ENCODE peak calls at places on chromosomes 4 and X, in four cellular contexts. One of them, this sample, is unnamed.
A peak's percentile ranks its signal among the peaks of the same experiment; 100 is the strongest.

GRCh38 chrX:39049975-39050374 is 248.7 kb downstream of the MID1IP1 start:
- DNase-seq in SK-N-SH: no peak
- DNase-seq in HepG2: no peak
- DNase-seq in K562: no peak
- DNase-seq in this sample: no peak

GRCh38 chrX:123088331-123088730 is 95.7 kb upstream of the GRIA3 start:
- DNase-seq in HepG2: no peak
- DNase-seq in SK-N-SH: no peak
- DNase-seq in K562: no peak
- DNase-seq in this sample: no peak

GRCh38 chrX:153673398-153674218 is at the start of gene PNCK:
- DNase-seq in K562: no peak
- DNase-seq in SK-N-SH: peak; percentile 71
- DNase-seq in HepG2: no peak
- DNase-seq in this sample: no peak

GRCh38 chrX:773292-774025 is 142.9 kb downstream of the SHOX start:
- DNase-seq in K562: no peak
- DNase-seq in SK-N-SH: no peak
- DNase-seq in HepG2: no peak
- DNase-seq in this sample: no peak

GRCh38 chrX:87110142-87110541 is 407.5 kb upstream of the KLHL4 start:
- DNase-seq in HepG2: no peak
- DNase-seq in K562: no peak
- DNase-seq in SK-N-SH: no peak
- DNase-seq in this sample: no peak

GRCh38 chr4:185587444-185588161 is 52.3 kb upstream of the PDLIM3 start:
- DNase-seq in K562: no peak
- DNase-seq in SK-N-SH: no peak
- DNase-seq in HepG2: no peak
- DNase-seq in this sample: peak; percentile 80

GRCh38 chr4:159764343-159764952 is 661.6 kb downstream of the RAPGEF2 start:
- DNase-seq in HepG2: peak; percentile 31
- DNase-seq in SK-N-SH: peak; percentile 59
- DNase-seq in K562: peak; percentile 2
- DNase-seq in this sample: no peak

GRCh38 chr4:77538144-77538543 is 67.5 kb upstream of the CXCL13 start:
- DNase-seq in SK-N-SH: no peak
- DNase-seq in HepG2: no peak
- DNase-seq in K562: no peak
- DNase-seq in this sample: no peak

GRCh38 chr4:7434766-7435150 is at the start of gene PSAPL1:
- DNase-seq in SK-N-SH: peak; percentile 52
- DNase-seq in HepG2: peak; percentile 44
- DNase-seq in K562: peak; percentile 51
- DNase-seq in this sample: peak; percentile 43

GRCh38 chr4:75990129-75990528 is 616 bp downstream of the SDAD1 start:
- DNase-seq in K562: peak; percentile 27
- DNase-seq in HepG2: peak; percentile 3
- DNase-seq in SK-N-SH: peak; percentile 22
- DNase-seq in this sample: no peak

GRCh38 chr4:107578321-107578720 is 141.7 kb downstream of the PAPSS1 start:
- DNase-seq in SK-N-SH: no peak
- DNase-seq in K562: no peak
- DNase-seq in HepG2: no peak
- DNase-seq in this sample: no peak

GRCh38 chrX:118679290-118679689 is 48.1 kb upstream of the IL13RA1 start:
- DNase-seq in HepG2: no peak
- DNase-seq in K562: no peak
- DNase-seq in SK-N-SH: no peak
- DNase-seq in this sample: no peak

GRCh38 chr4:168794092-168794707 is 215.9 kb downstream of the CBR4 start:
- DNase-seq in K562: no peak
- DNase-seq in SK-N-SH: no peak
- DNase-seq in HepG2: no peak
- DNase-seq in this sample: no peak

GRCh38 chr4:40820101-40820500 is 70.3 kb downstream of the NSUN7 start:
- DNase-seq in SK-N-SH: no peak
- DNase-seq in HepG2: no peak
- DNase-seq in K562: no peak
- DNase-seq in this sample: no peak

GRCh38 chrX:64885850-64886249 is 90.4 kb downstream of the ZC4H2 start:
- DNase-seq in HepG2: no peak
- DNase-seq in K562: peak; percentile 31
- DNase-seq in SK-N-SH: peak; percentile 21
- DNase-seq in this sample: peak; percentile 34

GRCh38 chr4:86894465-86894864 is 2.2 kb upstream of the C4orf36 start:
- DNase-seq in K562: no peak
- DNase-seq in HepG2: no peak
- DNase-seq in SK-N-SH: no peak
- DNase-seq in this sample: no peak

GRCh38 chr4:126697748-126698147 is 935.0 kb upstream of the INTU start:
- DNase-seq in SK-N-SH: no peak
- DNase-seq in K562: no peak
- DNase-seq in HepG2: no peak
- DNase-seq in this sample: no peak

GRCh38 chr4:73189274-73189810 is 69.3 kb downstream of the ANKRD17 start:
- DNase-seq in HepG2: no peak
- DNase-seq in SK-N-SH: no peak
- DNase-seq in K562: no peak
- DNase-seq in this sample: no peak

GRCh38 chr4:183272384-183272783 is 47.7 kb downstream of the CLDN22 start:
- DNase-seq in HepG2: no peak
- DNase-seq in K562: no peak
- DNase-seq in SK-N-SH: no peak
- DNase-seq in this sample: no peak

GRCh38 chr4:165325732-165326512 is 1.5 kb upstream of the MSMO1 start:
- DNase-seq in SK-N-SH: no peak
- DNase-seq in HepG2: peak; percentile 49
- DNase-seq in K562: peak; percentile 16
- DNase-seq in this sample: no peak

GRCh38 chrX:124300412-124300811 is 32.0 kb upstream of the TEX13D start:
- DNase-seq in SK-N-SH: no peak
- DNase-seq in K562: no peak
- DNase-seq in HepG2: no peak
- DNase-seq in this sample: no peak

GRCh38 chr4:10808591-10808990 is 124.0 kb upstream of the CLNK start:
- DNase-seq in HepG2: no peak
- DNase-seq in K562: no peak
- DNase-seq in SK-N-SH: no peak
- DNase-seq in this sample: no peak

GRCh38 chrX:152641996-152642395 is 4.3 kb downstream of the GABRQ start:
- DNase-seq in SK-N-SH: peak; percentile 46
- DNase-seq in K562: peak; percentile 38
- DNase-seq in HepG2: no peak
- DNase-seq in this sample: peak; percentile 21

GRCh38 chrX:100449696-100450606 is 39.9 kb upstream of the PCDH19 start:
- DNase-seq in SK-N-SH: no peak
- DNase-seq in HepG2: no peak
- DNase-seq in K562: no peak
- DNase-seq in this sample: no peak

GRCh38 chrX:120761810-120762209 is 113.9 kb downstream of the CT47B1 start:
- DNase-seq in HepG2: peak; percentile 7
- DNase-seq in K562: no peak
- DNase-seq in SK-N-SH: no peak
- DNase-seq in this sample: no peak

GRCh38 chr4:69524708-69525107 is 29.0 kb upstream of the UGT2B4 start:
- DNase-seq in SK-N-SH: no peak
- DNase-seq in K562: no peak
- DNase-seq in HepG2: no peak
- DNase-seq in this sample: no peak

GRCh38 chrX:28498658-28499057 is 88.6 kb upstream of the IL1RAPL1 start:
- DNase-seq in K562: no peak
- DNase-seq in HepG2: no peak
- DNase-seq in SK-N-SH: no peak
- DNase-seq in this sample: no peak

GRCh38 chr4:81215219-81215892 is at the start of gene PRKG2:
- DNase-seq in K562: no peak
- DNase-seq in SK-N-SH: no peak
- DNase-seq in HepG2: no peak
- DNase-seq in this sample: peak; percentile 27

GRCh38 chr4:83431200-83431599 is 24.4 kb downstream of the HELQ start:
- DNase-seq in SK-N-SH: no peak
- DNase-seq in HepG2: no peak
- DNase-seq in K562: no peak
- DNase-seq in this sample: no peak

GRCh38 chrX:103513476-103514108 is 5.7 kb downstream of the RAB40A start:
- DNase-seq in K562: no peak
- DNase-seq in SK-N-SH: no peak
- DNase-seq in HepG2: no peak
- DNase-seq in this sample: no peak

GRCh38 chr4:39576268-39576667 is 49.0 kb upstream of the UGDH start:
- DNase-seq in HepG2: no peak
- DNase-seq in SK-N-SH: no peak
- DNase-seq in K562: no peak
- DNase-seq in this sample: no peak

GRCh38 chr4:48596336-48596735 is 106.3 kb downstream of the ZAR1 start:
- DNase-seq in HepG2: no peak
- DNase-seq in K562: no peak
- DNase-seq in SK-N-SH: no peak
- DNase-seq in this sample: no peak

GRCh38 chr4:113845138-113845537 is 83.6 kb upstream of the CAMK2D start:
- DNase-seq in SK-N-SH: no peak
- DNase-seq in HepG2: no peak
- DNase-seq in K562: no peak
- DNase-seq in this sample: no peak

GRCh38 chr4:40325406-40326019 is 9.6 kb upstream of the CHRNA9 start:
- DNase-seq in HepG2: peak; percentile 54
- DNase-seq in SK-N-SH: peak; percentile 67
- DNase-seq in K562: peak; percentile 76
- DNase-seq in this sample: peak; percentile 41

GRCh38 chr4:2942532-2943363 is 20.5 kb downstream of the NOP14 start:
- DNase-seq in SK-N-SH: no peak
- DNase-seq in HepG2: no peak
- DNase-seq in K562: no peak
- DNase-seq in this sample: no peak

GRCh38 chrX:143873343-143873742 is 10.5 kb upstream of the UBE2NL start:
- DNase-seq in HepG2: no peak
- DNase-seq in SK-N-SH: peak; percentile 0
- DNase-seq in K562: no peak
- DNase-seq in this sample: no peak

DNA sequence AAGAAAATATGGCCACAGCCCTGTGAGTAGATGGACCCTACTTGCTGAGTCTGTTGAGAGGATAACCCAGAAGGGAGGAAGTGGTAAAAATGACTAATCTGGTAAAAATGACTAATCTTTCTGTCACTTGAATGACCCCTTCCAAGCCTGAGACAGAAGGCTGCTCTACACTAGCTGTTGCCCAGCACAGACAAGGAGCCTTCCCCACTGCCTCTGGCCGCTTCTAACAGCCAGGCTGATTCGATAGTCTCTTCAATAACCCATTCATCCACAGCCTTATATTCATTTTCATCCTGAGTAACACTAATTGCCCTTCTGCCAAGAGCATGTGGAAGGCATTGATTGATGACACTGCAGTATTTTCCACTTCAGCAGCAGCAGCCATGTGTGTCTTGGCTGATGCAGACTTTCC is 18.4 kb downstream of the MAGEB17 start:
- DNase-seq in SK-N-SH: no peak
- DNase-seq in K562: peak; percentile 11
- DNase-seq in HepG2: no peak
- DNase-seq in this sample: no peak
- TF ChIP-seq FOXJ3 in SK-N-SH: no peak
- TF ChIP-seq FOXJ3 in K562: no peak
- TF ChIP-seq FOXJ3 in HepG2: no peak
- TF ChIP-seq FOXJ3 in this sample: no peak

GRCh38 chrX:73266766-73267165 is 52.1 kb upstream of the NAP1L2 start:
- DNase-seq in HepG2: no peak
- DNase-seq in SK-N-SH: no peak
- DNase-seq in K562: no peak
- DNase-seq in this sample: no peak

GRCh38 chrX:73267206-73267605 is 52.6 kb upstream of the NAP1L2 start:
- DNase-seq in HepG2: no peak
- DNase-seq in K562: no peak
- DNase-seq in SK-N-SH: no peak
- DNase-seq in this sample: no peak

GRCh38 chrX:73268463-73268862 is 53.8 kb upstream of the NAP1L2 start:
- DNase-seq in SK-N-SH: no peak
- DNase-seq in HepG2: no peak
- DNase-seq in K562: no peak
- DNase-seq in this sample: no peak

GRCh38 chrX:73267979-73268378 is 53.3 kb upstream of the NAP1L2 start:
- DNase-seq in K562: no peak
- DNase-seq in SK-N-SH: no peak
- DNase-seq in HepG2: no peak
- DNase-seq in this sample: no peak

GRCh38 chrX:73262991-73263390 is 48.3 kb upstream of the NAP1L2 start:
- DNase-seq in HepG2: peak; percentile 7
- DNase-seq in SK-N-SH: peak; percentile 2
- DNase-seq in K562: no peak
- DNase-seq in this sample: no peak
- TF ChIP-seq FOXJ3 in HepG2: no peak
- TF ChIP-seq FOXJ3 in SK-N-SH: no peak
- TF ChIP-seq FOXJ3 in K562: no peak
- TF ChIP-seq FOXJ3 in this sample: no peak

DNA sequence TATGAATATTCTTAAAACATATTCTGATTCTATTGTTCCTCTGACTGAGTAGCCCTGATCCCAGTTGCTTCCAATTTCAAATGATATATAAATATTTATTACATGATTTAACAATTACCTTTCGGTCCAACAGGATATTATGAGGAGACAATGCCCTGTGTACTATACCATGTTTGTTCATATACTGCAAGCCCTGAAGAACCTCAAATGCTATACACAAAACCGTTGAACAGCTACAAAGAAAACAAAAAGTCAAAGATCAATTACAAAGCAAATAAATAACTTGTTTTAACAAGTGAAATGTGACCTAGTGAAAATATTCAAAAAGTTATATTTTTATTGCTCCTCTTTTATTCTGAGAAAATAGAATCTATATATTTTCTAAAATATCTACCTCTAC is 54.0 kb downstream of the TBCK start:
- DNase-seq in SK-N-SH: no peak
- DNase-seq in HepG2: no peak
- DNase-seq in K562: no peak
- DNase-seq in this sample: no peak
- TF ChIP-seq FOXJ3 in SK-N-SH: no peak
- TF ChIP-seq FOXJ3 in HepG2: no peak
- TF ChIP-seq FOXJ3 in K562: no peak
- TF ChIP-seq FOXJ3 in this sample: no peak

DNA sequence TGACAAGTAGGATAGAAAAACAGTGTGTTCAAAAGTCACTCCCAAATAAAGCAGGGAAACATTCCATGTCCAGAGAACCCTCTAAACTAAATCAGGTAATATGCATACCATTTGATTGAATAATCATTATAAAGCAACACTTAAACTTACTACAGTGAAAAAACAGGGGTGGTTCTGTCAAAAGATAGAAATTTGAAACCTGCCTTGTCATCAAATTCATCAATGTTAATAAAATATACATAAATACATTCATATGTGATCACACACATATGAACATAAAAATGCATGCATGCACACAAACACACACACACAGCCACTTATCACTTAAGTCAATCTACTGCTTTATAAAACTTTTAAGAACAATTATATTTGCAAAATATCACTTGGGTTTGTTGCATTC is 485.8 kb upstream of the TECRL start:
- DNase-seq in SK-N-SH: no peak
- DNase-seq in HepG2: no peak
- DNase-seq in K562: no peak
- DNase-seq in this sample: no peak
- TF ChIP-seq FOXJ3 in SK-N-SH: no peak
- TF ChIP-seq FOXJ3 in HepG2: no peak
- TF ChIP-seq FOXJ3 in K562: no peak
- TF ChIP-seq FOXJ3 in this sample: no peak

This sample was measured in WTC11.